ENCODE peak calls at places on chromosome 15, in six cellular contexts. K is OCI-LY7, R is lower lobe of right lung, X is HCT116, G is adrenal gland, W is NB4. C is an unnamed sample.

GRCh38 chr15:26670116-26670515 is 102.8 kb downstream of the GABRB3 start:
- DNase-seq in K (no peak), R (no peak), X (no peak), G (no peak), W (no peak), C (no peak)

GRCh38 chr15:52559022-52559421 is 9.8 kb downstream of the ARPP19 start:
- DNase-seq in K (peak; percentile 55), R (no peak), X (no peak), G (no peak), W (no peak), C (no peak)

GRCh38 chr15:98076021-98076816 is 115.7 kb downstream of the ARRDC4 start:
- DNase-seq in K (no peak), R (peak; percentile 69), X (no peak), G (peak; percentile 33), W (peak; percentile 48), C (no peak)

GRCh38 chr15:31328425-31328998 is 1.9 kb downstream of the KLF13 start:
- DNase-seq in K (peak; percentile 50), R (peak; percentile 83), X (no peak), G (peak; percentile 46), W (peak; percentile 39), C (no peak)

GRCh38 chr15:75636026-75636425 is 4.0 kb downstream of the IMP3 start:
- DNase-seq in K (no peak), R (no peak), X (no peak), G (no peak), W (no peak), C (no peak)

GRCh38 chr15:98800437-98801233 is 152.3 kb downstream of the IGF1R start:
- DNase-seq in K (no peak), R (no peak), X (peak; percentile 59), G (peak; percentile 61), W (peak; percentile 89), C (no peak)

GRCh38 chr15:90680371-90680935 is 36.7 kb upstream of the BLM start:
- DNase-seq in K (no peak), R (no peak), X (no peak), G (peak; percentile 48), W (no peak), C (no peak)

GRCh38 chr15:36529296-36530011 is 50.0 kb upstream of the CDIN1 start:
- DNase-seq in K (no peak), R (no peak), X (no peak), G (no peak), W (no peak), C (no peak)

GRCh38 chr15:84598250-84598649 is 2.6 kb upstream of the ZSCAN2 start:
- DNase-seq in K (peak; percentile 81), R (no peak), X (no peak), G (no peak), W (peak; percentile 97), C (no peak)

GRCh38 chr15:51634591-51635198 is 12.1 kb upstream of the DMXL2 start:
- DNase-seq in K (no peak), R (no peak), X (no peak), G (no peak), W (peak; percentile 79), C (no peak)

GRCh38 chr15:63461230-63461629 is 43.2 kb upstream of the USP3 start:
- DNase-seq in K (no peak), R (no peak), X (no peak), G (no peak), W (no peak), C (no peak)
- H3K4me3 ChIP-seq in K (no peak overlapping the region), R (no peak overlapping the region), X (no peak overlapping the region), G (no peak overlapping the region), W (no peak overlapping the region), C (no peak overlapping the region)

GRCh38 chr15:55741592-55742497 is 1.1 kb downstream of the PRTG start:
- DNase-seq in K (no peak), R (no peak), X (no peak), G (peak; percentile 20), W (no peak), C (no peak)
- TF ChIP-seq CTCF in K (no peak), R (no peak), X (no peak), G (no peak), W (no peak), C (peak; percentile 17)

DNA sequence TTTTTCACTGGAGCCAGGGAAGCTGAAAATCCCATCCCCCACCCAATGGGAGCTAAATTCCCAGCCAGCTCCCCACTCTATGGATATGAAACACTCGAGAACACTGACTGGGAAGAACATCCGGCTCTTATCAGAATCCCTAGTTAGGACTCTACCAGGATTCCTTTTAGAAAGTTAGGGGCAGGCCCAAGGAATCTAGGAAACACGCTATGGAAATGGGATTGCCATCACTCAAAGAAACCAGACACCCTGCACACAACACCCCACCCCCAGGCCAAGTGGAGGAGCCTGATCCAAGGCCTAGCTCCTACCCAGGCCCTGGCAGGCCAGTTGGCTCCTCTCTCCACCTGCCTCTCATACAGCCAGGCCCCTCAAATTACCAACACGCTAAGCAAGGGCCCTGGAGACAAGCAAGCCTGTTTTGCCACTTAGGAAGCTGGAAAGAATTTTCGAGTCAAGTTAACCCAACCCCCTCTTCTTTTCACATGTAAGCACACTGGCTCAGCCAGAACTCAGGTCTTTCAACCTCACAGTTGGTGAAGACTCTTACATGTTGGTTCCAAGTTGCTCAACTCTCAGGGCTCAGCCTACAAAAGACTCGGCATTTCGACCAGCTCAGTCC is 75.5 kb downstream of the RBPMS2 start:
- DNase-seq in K (no peak), R (peak; percentile 75), X (no peak), G (peak; percentile 37), W (no peak), C (no peak)
- H3K4me3 ChIP-seq in K (no peak overlapping the region), R (peak overlapping the region; percentile 82), X (no peak overlapping the region), G (peak overlapping the region; percentile 21), W (no peak overlapping the region), C (no peak overlapping the region)

GRCh38 chr15:81108427-81108826 is 25.6 kb upstream of the CFAP161 start:
- DNase-seq in K (peak; percentile 38), R (no peak), X (no peak), G (no peak), W (peak; percentile 25), C (no peak)
- TF ChIP-seq CTCF in K (peak; percentile 81), R (peak; percentile 56), X (peak; percentile 34), G (peak; percentile 14), W (peak; percentile 61), C (peak; percentile 44)

DNA sequence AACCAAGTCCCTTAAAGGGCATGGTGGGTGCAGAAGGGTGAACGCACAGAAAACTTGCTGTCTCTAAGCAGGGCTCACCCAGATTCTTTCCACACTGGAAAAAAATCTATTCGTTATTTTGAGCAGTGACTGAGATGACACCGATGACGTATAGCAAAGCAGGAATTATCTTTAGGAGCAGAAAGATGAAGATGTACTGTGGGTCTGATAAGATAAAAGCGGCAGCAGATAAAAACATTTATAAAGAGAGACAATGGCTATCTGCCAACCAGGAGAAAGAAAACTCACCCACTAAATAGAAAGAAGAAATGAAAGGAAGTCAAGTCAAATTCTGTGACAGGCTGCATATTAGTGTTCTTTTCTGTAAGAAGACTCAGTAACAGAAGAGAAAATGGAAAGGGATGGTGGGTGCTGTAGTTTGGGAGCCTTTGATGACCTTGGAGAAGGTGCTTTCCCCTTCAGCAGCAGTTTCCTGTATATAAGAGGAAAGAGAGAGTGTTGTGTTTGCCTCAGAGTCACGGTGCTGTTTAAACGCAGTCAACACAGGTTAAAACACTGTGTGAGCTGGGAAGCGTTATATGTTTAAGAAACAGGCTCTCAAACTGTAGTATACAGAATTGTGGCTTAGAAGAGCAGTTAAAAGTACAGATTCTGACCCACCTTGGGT is 111.6 kb downstream of the AQP9 start:
- DNase-seq in K (no peak), R (no peak), X (no peak), G (no peak), W (no peak), C (no peak)
- H3K4me3 ChIP-seq in K (no peak overlapping the region), R (no peak overlapping the region), X (no peak overlapping the region), G (no peak overlapping the region), W (no peak overlapping the region), C (no peak overlapping the region)

GRCh38 chr15:29057856-29058255 is 172.1 kb downstream of the APBA2 start:
- DNase-seq in K (no peak), R (no peak), X (no peak), G (no peak), W (no peak), C (no peak)
- TF ChIP-seq CTCF in K (no peak), R (no peak), X (no peak), G (no peak), W (no peak), C (no peak)

GRCh38 chr15:48866141-48866563 is 11.8 kb upstream of the EID1 start:
- DNase-seq in K (no peak), R (no peak), X (no peak), G (no peak), W (no peak), C (no peak)
- H3K4me3 ChIP-seq in K (no peak overlapping the region), R (no peak overlapping the region), X (no peak overlapping the region), G (no peak overlapping the region), W (no peak overlapping the region), C (no peak overlapping the region)

GRCh38 chr15:89421219-89421618 is 75.2 kb downstream of the RHCG start:
- DNase-seq in K (no peak), R (no peak), X (no peak), G (no peak), W (no peak), C (no peak)
- TF ChIP-seq CTCF in K (peak; percentile 48), R (no peak), X (no peak), G (no peak), W (peak; percentile 18), C (no peak)

GRCh38 chr15:70214266-70214665 is 116.5 kb upstream of the TLE3 start:
- DNase-seq in K (peak; percentile 8), R (no peak), X (no peak), G (no peak), W (no peak), C (no peak)
- H3K4me3 ChIP-seq in K (no peak overlapping the region), R (no peak overlapping the region), X (no peak overlapping the region), G (no peak overlapping the region), W (no peak overlapping the region), C (no peak overlapping the region)